ENCODE peak calls at places on chromosomes 11 and 22, in eight cellular contexts. Q is pancreas, L is neural progenitor cell, J is stomach, G is fibroblast of lung, H is H7, X is A673, Z is GM23248. E is an unnamed sample.
A peak's percentile ranks its signal among the peaks of the same experiment; 100 is the strongest.

GRCh38 chr11:6703247-6704063 is 20.3 kb upstream of the MRPL17 start:
- DNase-seq in Z (peak; percentile 88), X (peak; percentile 93), Q (no peak), H (peak; percentile 47), L (peak; percentile 67), G (peak; percentile 75), J (peak; percentile 42), E (no peak)

GRCh38 chr22:23119492-23120414 is 22.0 kb downstream of the RSPH14 start:
- DNase-seq in H (peak; percentile 72), Z (no peak), G (no peak), J (no peak), L (no peak), Q (no peak), X (no peak), E (no peak)

GRCh38 chr22:24186352-24186740 is 5.1 kb downstream of the SUSD2 start:
- DNase-seq in Z (no peak), X (no peak), Q (peak; percentile 49), L (no peak), G (no peak), J (no peak), H (peak; percentile 48), E (no peak)

GRCh38 chr11:107957109-107957588 is 28.9 kb downstream of the RAB39A start:
- DNase-seq in X (peak; percentile 90), G (no peak), J (no peak), Q (no peak), H (no peak), L (no peak), Z (peak; percentile 37), E (no peak)

GRCh38 chr11:88103337-88104206 is 71.7 kb downstream of the RAB38 start:
- DNase-seq in G (peak; percentile 45), Z (peak; percentile 38), Q (no peak), J (no peak), H (peak; percentile 55), X (peak; percentile 92), L (peak; percentile 90), E (no peak)

GRCh38 chr22:30876221-30876751 is 92.3 kb downstream of the MORC2 start:
- DNase-seq in J (no peak), Z (no peak), X (no peak), L (no peak), H (peak; percentile 46), G (no peak), Q (peak; percentile 35), E (no peak)

GRCh38 chr11:60087239-60087638 is 1.2 kb upstream of the MS4A2 start:
- DNase-seq in Q (no peak), H (no peak), X (no peak), L (no peak), Z (no peak), G (no peak), J (no peak), E (no peak)

GRCh38 chr11:790721-791564 is 1.1 kb upstream of the CEND1 start:
- DNase-seq in L (peak; percentile 63), G (peak; percentile 47), H (peak; percentile 94), Q (no peak), Z (peak; percentile 58), X (no peak), J (no peak), E (no peak)

GRCh38 chr11:71237853-71238252 is 14.5 kb downstream of the SHANK2 start:
- DNase-seq in H (no peak), X (no peak), Q (peak; percentile 18), J (no peak), L (no peak), G (no peak), Z (no peak), E (no peak)

DNA sequence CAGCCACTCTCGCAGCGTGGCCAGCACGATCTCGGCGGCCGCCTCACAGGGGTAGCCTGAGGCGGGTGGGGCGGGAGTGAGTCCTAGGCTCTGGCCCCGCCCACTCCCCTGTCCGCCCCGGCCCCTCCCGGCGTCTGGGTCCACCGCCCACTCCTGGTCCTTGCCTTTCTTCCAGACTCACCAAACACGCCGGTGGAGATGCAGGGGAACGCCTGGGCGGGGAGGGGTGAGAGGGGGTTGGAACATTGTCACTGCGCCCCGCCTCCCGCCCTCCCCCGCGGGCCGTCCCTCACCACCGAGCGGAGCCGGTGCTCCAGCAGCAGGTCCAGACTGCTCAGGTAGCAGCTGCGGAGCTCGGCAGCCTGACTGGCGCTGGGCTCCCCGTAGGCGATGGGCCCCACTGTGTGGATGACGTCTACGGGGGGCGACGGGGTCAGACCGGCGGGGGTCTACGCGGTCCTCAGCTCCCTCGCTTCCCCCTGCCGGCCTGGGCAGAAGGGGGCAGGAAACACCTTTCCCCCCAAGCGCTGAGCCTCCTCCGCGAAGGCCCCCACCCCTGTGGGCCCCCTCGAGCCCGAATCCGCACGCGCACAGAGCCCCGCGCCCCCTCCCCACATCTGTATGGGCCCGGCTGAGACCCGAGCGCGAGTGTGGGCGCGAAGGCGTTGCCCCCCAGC is 13.2 kb downstream of the OTUB1 start:
- DNase-seq in X (peak; percentile 96), Z (peak; percentile 79), L (peak; percentile 87), H (peak; percentile 98), G (peak; percentile 28), Q (peak; percentile 72), J (peak; percentile 85), E (peak; percentile 69)
- H3K4me3 ChIP-seq in X (peak overlapping the region; percentile 41), Z (peak overlapping the region; percentile 67), L (peak overlapping the region; percentile 55), H (peak overlapping the region; percentile 56), G (no peak overlapping the region), Q (no peak overlapping the region), J (peak overlapping the region; percentile 41), E (peak overlapping the region; percentile 25)

GRCh38 chr11:14803846-14804245 is 88.2 kb downstream of the CYP2R1 start:
- DNase-seq in L (no peak), Q (no peak), H (no peak), X (no peak), Z (no peak), J (no peak), G (no peak), E (no peak)

GRCh38 chr11:14813506-14813905 is 78.5 kb downstream of the CYP2R1 start:
- DNase-seq in J (no peak), Z (no peak), Q (no peak), G (no peak), H (no peak), X (no peak), L (no peak), E (no peak)

GRCh38 chr11:14812776-14813175 is 79.3 kb downstream of the CYP2R1 start:
- DNase-seq in H (peak; percentile 2), Q (no peak), G (no peak), X (no peak), Z (no peak), L (peak; percentile 43), J (no peak), E (no peak)

DNA sequence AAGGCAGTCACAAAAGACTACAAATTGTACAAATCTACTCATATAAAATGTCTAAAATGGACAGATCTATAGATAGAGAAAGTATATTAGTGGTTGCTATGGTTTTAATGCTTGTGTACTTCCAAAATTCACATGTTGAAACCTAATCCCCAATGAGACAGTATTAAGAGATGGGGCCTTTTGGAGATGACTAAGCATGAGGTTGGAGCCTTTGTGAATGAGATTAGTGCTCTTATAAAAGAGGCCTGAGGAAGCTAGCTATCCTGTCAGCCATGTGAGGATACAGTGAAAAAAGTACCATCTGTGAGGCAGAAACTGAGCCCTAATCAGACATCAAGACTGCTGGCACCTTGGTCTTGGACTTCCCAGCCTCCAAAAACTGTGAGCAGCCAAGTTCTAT is 82.6 kb downstream of the CYP2R1 start:
- DNase-seq in L (peak; percentile 19), Q (no peak), J (no peak), G (peak; percentile 29), H (no peak), Z (peak; percentile 1), X (peak; percentile 64), E (no peak)
- H3K36me3 ChIP-seq in L (no peaks in the 10 kb centered on the region), Q (no peaks in the 10 kb centered on the region), J (no peaks in the 10 kb centered on the region), G (no peaks in the 10 kb centered on the region), H (no peaks in the 10 kb centered on the region), Z (no peaks in the 10 kb centered on the region), X (no peaks in the 10 kb centered on the region), E (no peaks in the 10 kb centered on the region)

GRCh38 chr22:20466659-20467379 is 28.8 kb downstream of the KLHL22 start:
- DNase-seq in Z (no peak), X (no peak), Q (no peak), G (no peak), H (no peak), L (no peak), J (no peak), E (no peak)

GRCh38 chr22:20464912-20465758 is 27.5 kb upstream of the SCARF2 start:
- DNase-seq in J (no peak), G (no peak), Q (peak; percentile 27), L (no peak), Z (no peak), H (no peak), X (no peak), E (no peak)

GRCh38 chr22:20464096-20464614 is 26.5 kb upstream of the SCARF2 start:
- DNase-seq in X (no peak), H (no peak), Z (no peak), J (no peak), G (no peak), L (no peak), Q (peak; percentile 21), E (no peak)

GRCh38 chr22:20465759-20466077 is 28.1 kb upstream of the SCARF2 start:
- DNase-seq in Q (no peak), Z (no peak), H (no peak), L (no peak), J (no peak), X (no peak), G (no peak), E (no peak)

DNA sequence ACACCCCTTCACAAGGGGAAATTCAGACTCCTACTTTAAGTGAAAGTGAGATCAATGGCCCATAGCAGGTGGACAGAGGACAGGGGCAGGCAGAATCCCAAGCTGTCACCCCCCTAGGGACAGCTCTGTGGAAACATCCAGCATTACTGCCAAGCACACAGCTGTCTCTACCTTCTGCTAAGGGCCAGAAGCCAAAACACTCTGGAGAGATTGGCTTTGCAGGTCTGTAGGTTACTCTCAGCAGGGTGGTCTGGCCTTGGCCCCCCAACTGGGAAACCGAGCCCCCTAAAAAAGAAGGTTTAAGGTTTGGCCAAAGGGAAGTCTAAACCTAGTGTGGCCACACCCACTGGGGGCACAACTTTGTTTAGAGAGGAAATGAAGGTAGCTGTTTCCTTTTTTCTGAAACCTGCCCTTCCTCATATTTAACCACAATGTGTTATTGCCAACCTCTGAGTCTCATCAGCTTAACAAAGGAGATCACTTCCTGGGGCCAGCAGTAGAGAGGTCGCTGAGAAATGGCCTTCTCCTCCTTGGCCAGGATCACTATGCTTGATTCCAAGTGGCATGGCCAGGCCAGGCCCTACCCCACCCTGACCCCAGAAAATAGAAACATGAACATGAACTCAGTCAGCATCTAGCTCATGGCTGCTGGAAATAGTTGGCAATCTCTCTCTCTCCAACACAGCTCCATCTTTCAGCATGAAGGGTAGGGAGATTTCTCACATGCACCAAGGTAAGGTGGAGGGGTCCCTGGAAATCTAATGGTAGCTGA is 25.9 kb upstream of the SCARF2 start:
- DNase-seq in L (no peak), Z (no peak), Q (peak; percentile 26), X (no peak), H (no peak), J (no peak), G (no peak), E (no peak)
- H3K4me3 ChIP-seq in L (no peak overlapping the region), Z (no peak overlapping the region), Q (no peak overlapping the region), X (no peak overlapping the region), H (no peak overlapping the region), J (no peak overlapping the region), G (no peak overlapping the region), E (no peak overlapping the region)

GRCh38 chr11:134215836-134216235 is 7.9 kb downstream of the NCAPD3 start:
- DNase-seq in H (no peak), Q (no peak), G (no peak), J (no peak), X (no peak), L (no peak), Z (no peak), E (no peak)
- H3K36me3 ChIP-seq in H (peaks cover 6% of the 10 kb centered on the region), Q (no peaks in the 10 kb centered on the region), G (peaks cover 1% of the 10 kb centered on the region), J (peaks cover 40% of the 10 kb centered on the region), X (peaks cover 92% of the 10 kb centered on the region), L (peaks cover 3% of the 10 kb centered on the region), Z (peaks cover 14% of the 10 kb centered on the region), E (no peaks in the 10 kb centered on the region)